ENCODE peak calls at places on chromosomes 2 and 18, in five cellular contexts. L is activated T-cell treated with anti-CD3 and anti-CD28 coated beads, Interleukin-2, amount 50 U/mL, for 72 hours; M is activated naive CD8-positive, alpha-beta T cell treated with anti-CD3 and anti-CD28 coated beads, Interleukin-2, amount 50 U/mL, for 24 hours; E is activated B cell treated with CpG ODN at 0.5 μM for 24 hours; A is CD8-positive, alpha-beta T cell. G is an unnamed sample.

GRCh38 chr2:1136071-1136470 is 185.4 kb downstream of the SNTG2 start:
- ATAC-seq in L (no peak), M (no peak), E (no peak), A (no peak), G (no peak)

GRCh38 chr18:54641734-54642133 is 50.7 kb downstream of the DYNAP start:
- ATAC-seq in L (no peak), M (peak), E (no peak), A (no peak), G (no peak)

GRCh38 chr2:102304711-102305591 is 6.4 kb upstream of the IL1RL1 start:
- ATAC-seq in L (peak), M (peak), E (no peak), A (no peak), G (peak)

GRCh38 chr2:112004246-112004645 is 50.8 kb upstream of the TMEM87B start:
- ATAC-seq in L (no peak), M (no peak), E (peak), A (no peak), G (no peak)

GRCh38 chr2:15984367-15985255 is 44.3 kb downstream of the MYCN start:
- ATAC-seq in L (no peak), M (no peak), E (no peak), A (no peak), G (no peak)

GRCh38 chr2:208867374-208867773 is 460.8 kb downstream of the PTH2R start:
- ATAC-seq in L (no peak), M (no peak), E (no peak), A (no peak), G (no peak)

GRCh38 chr2:223918671-223919134 is 26.4 kb downstream of the WDFY1 start:
- ATAC-seq in L (no peak), M (no peak), E (no peak), A (no peak), G (no peak)

GRCh38 chr2:40315684-40316083 is 136.2 kb downstream of the SLC8A1 start:
- ATAC-seq in L (no peak), M (no peak), E (no peak), A (no peak), G (no peak)

GRCh38 chr2:240960309-240960962 is 38.0 kb upstream of the SNED1 start:
- ATAC-seq in L (no peak), M (no peak), E (no peak), A (no peak), G (no peak)

GRCh38 chr18:35797961-35798360 is 174.5 kb upstream of the RMP24 start:
- ATAC-seq in L (no peak), M (no peak), E (no peak), A (no peak), G (no peak)

GRCh38 chr2:85215074-85216050 is 82.2 kb downstream of the TCF7L1 start:
- ATAC-seq in L (no peak), M (no peak), E (no peak), A (no peak), G (no peak)

GRCh38 chr2:18971628-18972027 is 382.3 kb upstream of the NT5C1B start:
- ATAC-seq in L (no peak), M (no peak), E (no peak), A (no peak), G (no peak)

GRCh38 chr2:161975062-161975812 is 98.8 kb downstream of the DPP4 start:
- ATAC-seq in L (no peak), M (no peak), E (no peak), A (no peak), G (no peak)

GRCh38 chr2:235030126-235030525 is 78.3 kb downstream of the SH3BP4 start:
- ATAC-seq in L (no peak), M (no peak), E (no peak), A (no peak), G (no peak)

GRCh38 chr2:54942373-54942772 is 107.9 kb downstream of the RTN4 start:
- ATAC-seq in L (peak), M (peak), E (no peak), A (peak), G (peak)

GRCh38 chr2:132416080-132416911 is at the start of gene GPR39:
- ATAC-seq in L (no peak), M (no peak), E (no peak), A (no peak), G (no peak)

GRCh38 chr2:216897561-216898203 is 37.8 kb upstream of the TNP1 start:
- ATAC-seq in L (peak), M (peak), E (no peak), A (no peak), G (no peak)

GRCh38 chr18:37298816-37299215 is 266.8 kb downstream of the CELF4 start:
- ATAC-seq in L (no peak), M (no peak), E (no peak), A (no peak), G (no peak)

GRCh38 chr2:23135481-23136100 is 249.4 kb upstream of the KLHL29 start:
- ATAC-seq in L (no peak), M (no peak), E (no peak), A (no peak), G (no peak)

GRCh38 chr2:127906206-127906926 is 20.6 kb upstream of the AMMECR1L start:
- ATAC-seq in L (no peak), M (no peak), E (no peak), A (no peak), G (no peak)

GRCh38 chr2:69789762-69790600 is 39.5 kb upstream of the GMCL1 start:
- ATAC-seq in L (no peak), M (peak), E (peak), A (peak), G (no peak)

GRCh38 chr18:36284671-36285295 is 12.7 kb upstream of the FHOD3 start:
- ATAC-seq in L (peak), M (no peak), E (peak), A (peak), G (no peak)

GRCh38 chr2:10240911-10241610 is 61.6 kb upstream of the HPCAL1 start:
- ATAC-seq in L (no peak), M (no peak), E (no peak), A (no peak), G (no peak)

GRCh38 chr2:232997749-232998665 is 15.0 kb downstream of the NGEF start:
- ATAC-seq in L (no peak), M (no peak), E (no peak), A (no peak), G (no peak)

GRCh38 chr2:119871725-119872124 is 112.0 kb downstream of the PTPN4 start:
- ATAC-seq in L (no peak), M (no peak), E (no peak), A (no peak), G (no peak)

GRCh38 chr2:180048256-180048655 is 41.2 kb upstream of the CWC22 start:
- ATAC-seq in L (no peak), M (no peak), E (no peak), A (no peak), G (no peak)

GRCh38 chr2:61753512-61753911 is 100.3 kb downstream of the FAM161A start:
- ATAC-seq in L (no peak), M (no peak), E (no peak), A (no peak), G (no peak)

GRCh38 chr2:189552334-189552990 is 28.1 kb downstream of the SLC40A1 start:
- ATAC-seq in L (no peak), M (no peak), E (no peak), A (no peak), G (no peak)

GRCh38 chr2:222939208-222939846 is 78.5 kb downstream of the ACSL3 start:
- ATAC-seq in L (peak), M (peak), E (peak), A (peak), G (peak)

GRCh38 chr2:58019209-58019608 is 27.4 kb upstream of the VRK2 start:
- ATAC-seq in L (no peak), M (no peak), E (no peak), A (no peak), G (no peak)

GRCh38 chr2:26598336-26599006 is 42.7 kb downstream of the CIB4 start:
- ATAC-seq in L (no peak), M (no peak), E (no peak), A (no peak), G (no peak)

GRCh38 chr2:102749938-102750337 is 11.9 kb upstream of the TMEM182 start:
- ATAC-seq in L (no peak), M (no peak), E (no peak), A (no peak), G (no peak)

GRCh38 chr2:236794558-236794957 is 224.9 kb downstream of the ACKR3 start:
- ATAC-seq in L (no peak), M (no peak), E (no peak), A (no peak), G (no peak)

GRCh38 chr18:2411381-2411977 is 159.8 kb downstream of the METTL4 start:
- ATAC-seq in L (no peak), M (no peak), E (no peak), A (no peak), G (no peak)

GRCh38 chr2:16649353-16650286 is 16.0 kb downstream of the CYRIA start:
- ATAC-seq in L (peak), M (peak), E (no peak), A (no peak), G (peak)

GRCh38 chr2:232139171-232139594 is 177.7 kb downstream of the DIS3L2 start:
- ATAC-seq in L (peak), M (peak), E (no peak), A (peak), G (no peak)

G was measured in activated T-helper 17 cell treated with anti-CD3 and anti-CD28 coated beads, Interleukin-2, amount 50 U/mL, for 72 hours.